ENCODE peak calls at places on chromosome X, in six cellular contexts. J is endothelial cell, I is upper lobe of left lung, P is uterus, O is progenitor cell of endocrine pancreas, X is mucosa of descending colon. G is an unnamed sample.

GRCh38 chrX:68079961-68080360 is 353.3 kb downstream of the OPHN1 start:
- DNase-seq in J (no peak), I (no peak), P (no peak), O (no peak), X (no peak), G (no peak)

GRCh38 chrX:22365460-22365859 is 92.7 kb downstream of the CBLL2 start:
- DNase-seq in J (no peak), I (no peak), P (no peak), O (no peak), X (no peak), G (no peak)

GRCh38 chrX:136112286-136112685 is 35.0 kb upstream of the FHL1 start:
- DNase-seq in J (no peak), I (no peak), P (no peak), O (no peak), X (no peak), G (no peak)

GRCh38 chrX:39724544-39724943 is 373.2 kb downstream of the BCOR start:
- DNase-seq in J (no peak), I (no peak), P (no peak), O (no peak), X (no peak), G (no peak)

GRCh38 chrX:39487166-39488006 is 610.4 kb downstream of the BCOR start:
- DNase-seq in J (no peak), I (no peak), P (no peak), O (no peak), X (no peak), G (no peak)

GRCh38 chrX:40207626-40208025 is 109.9 kb upstream of the BCOR start:
- DNase-seq in J (no peak), I (no peak), P (no peak), O (no peak), X (no peak), G (no peak)

GRCh38 chrX:150768580-150769190 is 75.5 kb downstream of the MTMR1 start:
- DNase-seq in J (no peak), I (no peak), P (no peak), O (no peak), X (peak), G (no peak)

GRCh38 chrX:47960400-47960799 is 43.4 kb downstream of the ZNF182 start:
- DNase-seq in J (no peak), I (peak), P (no peak), O (no peak), X (no peak), G (no peak)

GRCh38 chrX:16845686-16846085 is 24.5 kb downstream of the RBBP7 start:
- DNase-seq in J (no peak), I (no peak), P (no peak), O (no peak), X (no peak), G (no peak)

GRCh38 chrX:134181261-134181660 is 55.7 kb upstream of the CCDC160 start:
- DNase-seq in J (no peak), I (no peak), P (no peak), O (no peak), X (no peak), G (no peak)

GRCh38 chrX:21959362-21960051 is 19.0 kb downstream of the SMS start:
- DNase-seq in J (no peak), I (no peak), P (no peak), O (no peak), X (no peak), G (no peak)

GRCh38 chrX:135009838-135010237 is 12.5 kb downstream of the RTL8B start:
- DNase-seq in J (no peak), I (no peak), P (no peak), O (no peak), X (no peak), G (no peak)

GRCh38 chrX:149392896-149393295 is 112.2 kb downstream of the IDS start:
- DNase-seq in J (no peak), I (no peak), P (no peak), O (no peak), X (no peak), G (no peak)

GRCh38 chrX:101462892-101463291 is 22.4 kb upstream of the ARMCX4 start:
- DNase-seq in J (peak), I (no peak), P (no peak), O (no peak), X (no peak), G (no peak)

GRCh38 chrX:153582896-153583295 is 16.0 kb downstream of the CCNQ start:
- DNase-seq in J (no peak), I (peak), P (no peak), O (no peak), X (peak), G (peak)

GRCh38 chrX:124719060-124719459 is 372.7 kb downstream of the SH2D1A start:
- DNase-seq in J (no peak), I (no peak), P (no peak), O (no peak), X (no peak), G (no peak)

GRCh38 chrX:11944486-11944885 is 186.4 kb downstream of the MSL3 start:
- DNase-seq in J (peak), I (no peak), P (no peak), O (peak), X (no peak), G (no peak)

GRCh38 chrX:13048265-13048664 is 3.8 kb upstream of the FAM9C start:
- DNase-seq in J (no peak), I (no peak), P (no peak), O (no peak), X (no peak), G (no peak)

GRCh38 chrX:13702390-13702789 is 13.5 kb downstream of the RAB9A start:
- DNase-seq in J (no peak), I (no peak), P (no peak), O (no peak), X (no peak), G (no peak)

GRCh38 chrX:47047989-47048388 is 30.3 kb upstream of the RGN start:
- DNase-seq in J (no peak), I (no peak), P (no peak), O (no peak), X (no peak), G (no peak)

DNA sequence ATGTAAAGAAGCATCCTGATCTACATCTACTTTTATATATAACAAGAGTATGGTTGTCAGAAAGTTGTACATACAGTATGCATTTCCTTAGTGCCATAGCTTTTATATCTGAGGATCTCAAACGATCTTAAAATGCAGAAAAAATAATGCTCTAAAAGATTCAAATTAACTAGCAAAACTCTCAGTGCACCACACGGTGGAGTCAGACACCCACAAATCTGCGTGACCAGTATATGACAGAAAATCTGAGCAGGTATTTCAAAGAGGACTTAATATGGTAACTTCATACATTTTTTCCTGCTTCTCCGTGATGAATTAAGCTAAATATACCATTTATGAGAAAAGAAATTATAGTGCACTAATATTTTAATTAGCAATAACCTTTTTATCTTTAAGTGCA is 803.0 kb downstream of the DMD start:
- DNase-seq in J (peak), I (no peak), P (no peak), O (no peak), X (no peak), G (no peak)
- TF ChIP-seq CTCF in J (no peak), I (no peak), P (no peak), O (peak), X (no peak), G (no peak)

GRCh38 chrX:36684053-36684452 is 324.1 kb upstream of the FAM47C start:
- DNase-seq in J (no peak), I (no peak), P (no peak), O (no peak), X (no peak), G (no peak)
- TF ChIP-seq CTCF in J (no peak), I (no peak), P (no peak), O (no peak), X (no peak), G (no peak)

GRCh38 chrX:110462957-110463356 is 104.3 kb downstream of the RTL9 start:
- DNase-seq in J (no peak), I (no peak), P (no peak), O (no peak), X (no peak), G (no peak)
- TF ChIP-seq CTCF in J (no peak), I (no peak), P (no peak), O (peak), X (no peak), G (no peak)

DNA sequence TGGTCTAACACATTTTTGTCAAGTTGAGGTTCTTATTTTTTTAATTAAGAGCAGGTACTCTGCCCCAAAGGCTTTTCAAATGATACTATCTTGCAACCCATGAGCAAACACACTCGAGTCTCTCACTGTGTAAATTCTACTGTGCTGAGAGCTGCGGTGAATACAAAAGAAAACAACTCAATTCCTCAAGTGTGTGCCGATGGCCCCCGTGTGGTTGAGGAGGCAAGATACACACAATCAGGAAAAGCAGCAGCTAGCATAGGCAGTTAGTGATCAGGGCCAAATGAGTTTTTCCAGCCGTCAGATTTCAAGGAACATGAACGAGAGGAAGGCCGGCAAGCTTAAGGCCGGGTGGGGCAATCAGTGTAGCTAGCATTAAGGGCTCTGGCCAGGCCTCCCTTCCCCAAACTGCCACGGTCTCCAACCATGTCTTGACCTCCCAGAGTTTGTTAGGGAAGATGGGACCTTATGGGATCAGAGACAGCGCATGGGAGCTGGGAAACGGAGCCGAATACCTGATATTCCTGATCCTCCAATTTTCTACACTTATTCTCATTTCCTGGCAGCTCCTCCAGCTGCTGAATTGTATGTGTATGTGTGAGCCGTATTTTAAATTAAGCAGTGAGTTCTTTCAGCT is 59.7 kb downstream of the RTL9 start:
- DNase-seq in J (peak), I (peak), P (peak), O (peak), X (no peak), G (no peak)
- TF ChIP-seq CTCF in J (peak), I (no peak), P (peak), O (peak), X (no peak), G (no peak)

DNA sequence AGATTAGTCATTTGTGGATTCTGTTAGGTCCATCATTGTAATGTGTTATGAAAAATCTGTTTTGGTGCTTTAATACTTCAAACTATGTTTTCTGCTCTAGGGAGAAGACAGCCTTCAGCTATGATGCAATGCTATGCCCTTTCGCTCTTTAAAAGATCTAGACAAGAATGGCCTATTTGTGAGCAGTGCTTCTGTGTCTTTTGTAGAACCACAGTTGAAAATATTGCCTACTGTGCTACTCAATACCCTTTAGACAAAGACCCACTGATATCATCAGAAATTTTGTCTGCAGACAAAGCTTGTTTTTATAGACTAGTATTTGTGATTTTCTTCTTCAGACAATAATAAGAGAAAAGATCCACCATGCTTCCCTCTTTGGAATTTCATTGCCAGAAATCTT is 44.6 kb upstream of the SLITRK2 start:
- DNase-seq in J (no peak), I (no peak), P (no peak), O (no peak), X (no peak), G (no peak)
- TF ChIP-seq CTCF in J (no peak), I (no peak), P (no peak), O (no peak), X (no peak), G (no peak)

GRCh38 chrX:43566170-43566569 is 89.9 kb upstream of the MAOA start:
- DNase-seq in J (no peak), I (no peak), P (no peak), O (no peak), X (no peak), G (no peak)

GRCh38 chrX:43560247-43560946 is 95.7 kb upstream of the MAOA start:
- DNase-seq in J (no peak), I (no peak), P (no peak), O (no peak), X (no peak), G (no peak)

GRCh38 chrX:43559643-43560042 is 96.5 kb upstream of the MAOA start:
- DNase-seq in J (peak), I (peak), P (peak), O (peak), X (no peak), G (peak)

GRCh38 chrX:43562372-43562771 is 93.7 kb upstream of the MAOA start:
- DNase-seq in J (no peak), I (no peak), P (no peak), O (no peak), X (no peak), G (no peak)

DNA sequence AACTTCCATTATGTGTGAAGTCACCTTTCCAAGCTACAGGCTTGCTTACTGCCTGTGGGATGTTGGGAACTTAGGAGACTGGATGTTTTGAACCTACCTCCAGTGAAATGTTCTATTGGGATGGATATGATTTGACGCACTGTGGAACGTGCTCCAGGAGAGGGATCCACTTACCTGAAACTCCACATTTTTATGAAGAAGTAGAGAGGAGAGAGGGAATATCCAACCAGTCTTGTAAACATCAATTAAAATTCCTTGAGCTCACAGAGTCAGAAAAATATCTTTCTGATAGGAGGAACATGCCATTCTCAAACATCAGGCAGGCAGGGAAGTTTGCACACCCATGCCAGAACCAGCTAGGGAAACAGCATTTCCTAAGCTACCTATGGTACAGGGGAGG is 91.1 kb upstream of the MAOA start:
- DNase-seq in J (no peak), I (no peak), P (no peak), O (no peak), X (no peak), G (no peak)
- TF ChIP-seq CTCF in J (no peak), I (no peak), P (no peak), O (no peak), X (no peak), G (no peak)